ENCODE peak calls at places on chromosome 1, in four cellular contexts. One of them, this sample, is unnamed. For H3K36me3, the result is how much of the 10 kb centered on the place peaks cover.

GRCh38 chr1:233424727-233425222 is 97.3 kb downstream of the MAP3K21 start:
- ATAC-seq in K562: peak
- ATAC-seq in HepG2: no peak
- ATAC-seq in upper lobe of left lung: no peak
- ATAC-seq in this sample: no peak

GRCh38 chr1:116489231-116489697 is 81.6 kb downstream of the CD58 start:
- ATAC-seq in K562: no peak
- ATAC-seq in HepG2: peak
- ATAC-seq in upper lobe of left lung: no peak
- ATAC-seq in this sample: no peak

GRCh38 chr1:168372857-168373520 is 92.3 kb downstream of the TBX19 start:
- ATAC-seq in K562: peak
- ATAC-seq in HepG2: no peak
- ATAC-seq in upper lobe of left lung: no peak
- ATAC-seq in this sample: no peak

GRCh38 chr1:162905759-162906158 is 44.8 kb upstream of the CCDC190 start:
- ATAC-seq in K562: peak
- ATAC-seq in HepG2: peak
- ATAC-seq in upper lobe of left lung: no peak
- ATAC-seq in this sample: no peak

GRCh38 chr1:46806196-46807020 is 7.6 kb downstream of the CYP4B1 start:
- ATAC-seq in K562: no peak
- ATAC-seq in HepG2: no peak
- ATAC-seq in upper lobe of left lung: peak
- ATAC-seq in this sample: peak

GRCh38 chr1:81841795-81842194 is 41.1 kb downstream of the ADGRL2 start:
- ATAC-seq in K562: no peak
- ATAC-seq in HepG2: no peak
- ATAC-seq in upper lobe of left lung: no peak
- ATAC-seq in this sample: no peak

GRCh38 chr1:55150880-55151582 is 64.1 kb downstream of the USP24 start:
- ATAC-seq in K562: no peak
- ATAC-seq in HepG2: no peak
- ATAC-seq in upper lobe of left lung: no peak
- ATAC-seq in this sample: peak

GRCh38 chr1:34846265-34846664 is 13.3 kb downstream of the SMIM12 start:
- ATAC-seq in K562: no peak
- ATAC-seq in HepG2: peak
- ATAC-seq in upper lobe of left lung: no peak
- ATAC-seq in this sample: no peak

GRCh38 chr1:6544831-6545230 is 9.5 kb downstream of the NOL9 start:
- ATAC-seq in K562: no peak
- ATAC-seq in HepG2: no peak
- ATAC-seq in upper lobe of left lung: no peak
- ATAC-seq in this sample: no peak

GRCh38 chr1:6545276-6545934 is 8.9 kb downstream of the NOL9 start:
- ATAC-seq in K562: no peak
- ATAC-seq in HepG2: no peak
- ATAC-seq in upper lobe of left lung: no peak
- ATAC-seq in this sample: no peak

GRCh38 chr1:6546326-6546725 is 8.0 kb downstream of the NOL9 start:
- ATAC-seq in K562: no peak
- ATAC-seq in HepG2: no peak
- ATAC-seq in upper lobe of left lung: no peak
- ATAC-seq in this sample: no peak

GRCh38 chr1:6547301-6547700 is 7.0 kb downstream of the NOL9 start:
- ATAC-seq in K562: no peak
- ATAC-seq in HepG2: no peak
- ATAC-seq in upper lobe of left lung: no peak
- ATAC-seq in this sample: no peak
- TF ChIP-seq CTCF in K562: no peak
- TF ChIP-seq CTCF in HepG2: no peak
- TF ChIP-seq CTCF in upper lobe of left lung: no peak
- TF ChIP-seq CTCF in this sample: no peak

GRCh38 chr1:231523816-231524215 is 4.7 kb upstream of the TSNAX start:
- ATAC-seq in K562: no peak
- ATAC-seq in HepG2: no peak
- ATAC-seq in upper lobe of left lung: no peak
- ATAC-seq in this sample: no peak

GRCh38 chr1:231526536-231526935 is 1.9 kb upstream of the TSNAX start:
- ATAC-seq in K562: no peak
- ATAC-seq in HepG2: no peak
- ATAC-seq in upper lobe of left lung: no peak
- ATAC-seq in this sample: no peak

GRCh38 chr1:231533240-231533639 is 4.8 kb downstream of the TSNAX start:
- ATAC-seq in K562: no peak
- ATAC-seq in HepG2: no peak
- ATAC-seq in upper lobe of left lung: no peak
- ATAC-seq in this sample: no peak

GRCh38 chr1:231527586-231528174 is 789 bp upstream of the TSNAX start:
- ATAC-seq in K562: peak
- ATAC-seq in HepG2: peak
- ATAC-seq in upper lobe of left lung: no peak
- ATAC-seq in this sample: no peak

DNA sequence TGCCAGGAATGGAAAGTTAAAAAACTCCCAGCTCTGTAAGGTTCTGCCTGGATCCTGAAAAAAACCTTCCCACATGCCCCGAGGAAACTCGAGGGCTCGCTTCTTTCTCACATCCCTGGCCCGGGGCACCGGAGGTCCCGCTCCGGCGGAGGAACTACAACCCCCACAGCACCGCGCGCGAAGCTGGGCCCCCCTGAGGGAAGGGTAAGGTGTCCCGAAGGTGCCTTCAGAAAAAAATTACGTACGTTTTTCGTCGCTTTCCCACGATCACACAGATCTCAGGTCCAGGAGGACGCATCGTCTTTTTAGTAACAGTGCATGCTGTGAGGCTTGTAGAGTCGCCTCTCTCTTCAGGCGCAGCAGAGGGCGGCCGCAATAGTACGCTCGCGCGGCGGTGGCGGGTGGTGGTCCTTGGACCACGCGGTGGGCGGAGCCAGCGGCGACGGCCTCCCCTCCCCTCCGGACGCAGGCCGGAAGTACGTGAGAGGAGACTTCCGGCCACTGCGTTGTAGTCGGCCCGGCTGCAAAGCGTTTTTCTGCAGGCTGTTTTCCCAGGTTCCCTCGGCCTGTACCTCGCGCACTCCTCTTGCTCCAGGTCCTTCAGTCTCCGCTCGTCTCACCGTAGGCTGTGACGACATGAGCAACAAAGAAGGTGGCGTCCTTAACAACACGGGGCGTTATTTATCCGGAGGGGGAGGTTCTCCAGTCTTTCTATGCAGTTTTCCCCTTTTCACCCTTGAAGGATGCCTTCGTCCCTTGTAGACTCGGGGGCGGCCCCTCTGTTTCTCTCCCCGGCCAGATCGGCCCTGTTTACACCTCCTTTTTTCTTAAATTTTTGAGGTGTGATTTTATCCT is at the start of gene TSNAX:
- ATAC-seq in K562: peak
- ATAC-seq in HepG2: peak
- ATAC-seq in upper lobe of left lung: peak
- ATAC-seq in this sample: peak
- TF ChIP-seq EP300 in K562: no peak
- TF ChIP-seq EP300 in HepG2: peak
- TF ChIP-seq EP300 in upper lobe of left lung: no peak
- TF ChIP-seq EP300 in this sample: no peak

GRCh38 chr1:205545991-205546390 is 41.5 kb downstream of the CDK18 start:
- ATAC-seq in K562: no peak
- ATAC-seq in HepG2: no peak
- ATAC-seq in upper lobe of left lung: no peak
- ATAC-seq in this sample: no peak
- H3K36me3 ChIP-seq in K562: under half
- H3K36me3 ChIP-seq in HepG2: under half
- H3K36me3 ChIP-seq in upper lobe of left lung: under half
- H3K36me3 ChIP-seq in this sample: under half

DNA sequence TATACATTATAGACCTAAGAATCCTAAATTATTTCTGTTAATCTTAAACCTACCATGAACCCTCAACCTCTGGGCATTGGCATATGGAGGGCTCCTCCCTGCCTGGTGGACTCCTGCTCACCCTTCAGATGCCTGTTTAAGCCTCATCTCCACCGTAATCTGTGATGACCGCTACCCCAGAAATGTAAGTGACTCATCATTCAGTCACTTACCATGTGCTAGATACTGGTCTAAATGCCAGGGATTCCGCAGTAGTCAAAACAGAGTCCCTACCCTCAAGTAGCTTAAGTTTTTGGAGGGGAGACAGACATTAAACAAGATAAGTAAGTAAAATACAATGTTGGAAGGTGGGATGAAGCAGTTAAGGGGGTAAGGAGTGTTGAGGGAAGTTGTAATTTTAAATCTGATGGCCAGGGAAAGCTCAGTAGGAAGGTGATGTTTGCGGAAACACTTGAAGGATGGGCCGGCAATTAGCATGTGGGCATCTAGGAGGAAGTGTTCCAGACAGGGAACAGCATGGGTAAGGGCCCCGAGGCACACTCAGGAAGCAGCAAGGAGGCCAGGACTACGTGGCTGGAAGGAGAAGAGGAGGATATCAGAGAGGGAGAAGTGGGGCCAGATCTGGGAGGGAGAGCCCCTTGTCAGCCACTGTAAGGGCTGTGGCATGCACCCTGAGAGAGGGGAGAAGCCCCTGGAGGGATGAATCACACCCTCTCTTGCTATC is 141.7 kb upstream of the HOOK1 start:
- ATAC-seq in K562: no peak
- ATAC-seq in HepG2: no peak
- ATAC-seq in upper lobe of left lung: peak
- ATAC-seq in this sample: no peak
- TF ChIP-seq CTCF in K562: no peak
- TF ChIP-seq CTCF in HepG2: no peak
- TF ChIP-seq CTCF in upper lobe of left lung: no peak
- TF ChIP-seq CTCF in this sample: no peak

GRCh38 chr1:206803221-206803730 is 31.0 kb upstream of the IL10 start:
- ATAC-seq in K562: no peak
- ATAC-seq in HepG2: no peak
- ATAC-seq in upper lobe of left lung: peak
- ATAC-seq in this sample: no peak
- TF ChIP-seq EP300 in K562: no peak
- TF ChIP-seq EP300 in HepG2: no peak
- TF ChIP-seq EP300 in upper lobe of left lung: no peak
- TF ChIP-seq EP300 in this sample: no peak

GRCh38 chr1:52444465-52444864 is 40.1 kb downstream of the PRPF38A start:
- ATAC-seq in K562: no peak
- ATAC-seq in HepG2: no peak
- ATAC-seq in upper lobe of left lung: no peak
- ATAC-seq in this sample: no peak
- H3K36me3 ChIP-seq in K562: under half
- H3K36me3 ChIP-seq in HepG2: under half
- H3K36me3 ChIP-seq in upper lobe of left lung: under half
- H3K36me3 ChIP-seq in this sample: under half

This sample was measured in gastroesophageal sphincter.